ENCODE peak calls at places on chromosomes 1 and 21, in five cellular contexts. V is IMR-90; I is amygdala; J is Calu3; P is stimulated activated naive CD8-positive, alpha-beta T cell treated with anti-CD3 and anti-CD28 coated beads, Interleukin-15, amount 100 ng/mL, for 72 hours. N is an unnamed sample.

GRCh38 chr1:21963477-21964217 is 13.2 kb upstream of the CELA3B start:
- DNase-seq in J (peak; percentile 81), I (peak; percentile 50), P (peak; percentile 82), V (peak; percentile 57), N (peak; percentile 74)

GRCh38 chr21:43359081-43359822 is 67.7 kb downstream of the SIK1 start:
- DNase-seq in V (no peak), J (no peak), I (no peak), P (no peak), N (no peak)

GRCh38 chr1:54081306-54082270 is 28.2 kb downstream of the TCEANC2 start:
- DNase-seq in P (peak; percentile 40), I (peak; percentile 7), J (peak; percentile 70), V (peak; percentile 67), N (peak; percentile 33)

GRCh38 chr1:151972533-151973270 is 21.0 kb downstream of the S100A10 start:
- DNase-seq in P (no peak), I (no peak), J (peak; percentile 66), V (peak; percentile 87), N (peak; percentile 91)

GRCh38 chr1:105608713-105609112 is 1447.8 kb upstream of the PRMT6 start:
- DNase-seq in J (no peak), P (no peak), I (no peak), V (no peak), N (no peak)

GRCh38 chr1:116889417-116889816 is 20.3 kb upstream of the PTGFRN start:
- DNase-seq in J (no peak), V (no peak), P (no peak), I (no peak), N (no peak)

GRCh38 chr1:230265200-230266115 is 160.7 kb downstream of the PGBD5 start:
- DNase-seq in I (no peak), J (no peak), P (no peak), V (no peak), N (no peak)

GRCh38 chr1:232628335-232629214 is 1.4 kb downstream of the SIPA1L2 start:
- DNase-seq in J (no peak), V (peak; percentile 52), I (no peak), P (peak; percentile 5), N (peak; percentile 66)

GRCh38 chr1:116754203-116754977 is at the start of gene CD2:
- DNase-seq in P (no peak), J (no peak), I (no peak), V (no peak), N (no peak)

GRCh38 chr21:14513772-14514171 is 32.3 kb downstream of the SAMSN1 start:
- DNase-seq in P (no peak), I (no peak), V (no peak), J (no peak), N (no peak)

GRCh38 chr1:112954945-112955677 is 885 bp downstream of the SLC16A1 start:
- DNase-seq in V (peak; percentile 61), J (peak; percentile 57), P (peak; percentile 72), I (no peak), N (peak; percentile 74)

GRCh38 chr1:183092350-183092749 is 69.1 kb downstream of the LAMC1 start:
- DNase-seq in J (no peak), V (no peak), I (no peak), P (no peak), N (no peak)

GRCh38 chr1:57883145-57883699 is 459.4 kb upstream of the DAB1 start:
- DNase-seq in V (no peak), J (no peak), P (no peak), I (no peak), N (no peak)

GRCh38 chr1:228459091-228459993 is 27.8 kb upstream of the RNF187 start:
- DNase-seq in I (peak; percentile 22), P (peak; percentile 74), V (peak; percentile 85), J (peak; percentile 86), N (no peak)

GRCh38 chr1:53048345-53048737 is 13.7 kb upstream of the PODN start:
- DNase-seq in V (no peak), I (no peak), J (no peak), P (no peak), N (no peak)

GRCh38 chr1:12619396-12620141 is 1.6 kb upstream of the DHRS3 start:
- DNase-seq in J (peak; percentile 79), V (peak; percentile 87), I (peak; percentile 79), P (peak; percentile 77), N (peak; percentile 74)

GRCh38 chr1:65958561-65959350 is 166.1 kb downstream of the PDE4B start:
- DNase-seq in P (peak; percentile 13), V (peak; percentile 60), I (no peak), J (peak; percentile 30), N (peak; percentile 49)

GRCh38 chr1:209899948-209900347 is 38.1 kb upstream of the SYT14 start:
- DNase-seq in V (no peak), P (peak; percentile 5), J (peak; percentile 42), I (no peak), N (no peak)

GRCh38 chr1:119664057-119664456 is 16.0 kb upstream of the ZNF697 start:
- DNase-seq in I (no peak), P (no peak), V (no peak), J (no peak), N (no peak)

GRCh38 chr1:31856140-31856539 is 40.3 kb upstream of the SPOCD1 start:
- DNase-seq in P (no peak), V (no peak), J (no peak), I (no peak), N (no peak)

GRCh38 chr1:18820791-18821641 is 38.4 kb downstream of the TAS1R2 start:
- DNase-seq in I (peak; percentile 35), V (peak; percentile 50), J (peak; percentile 79), P (peak; percentile 62), N (peak; percentile 47)

GRCh38 chr1:160954158-160955104 is at the start of gene ITLN2:
- DNase-seq in I (no peak), J (peak; percentile 69), V (peak; percentile 14), P (peak; percentile 42), N (no peak)

GRCh38 chr21:34215911-34216310 is 142.5 kb downstream of the MRPS6 start:
- DNase-seq in I (no peak), P (no peak), J (no peak), V (no peak), N (no peak)

GRCh38 chr1:155079487-155080249 is 1.0 kb downstream of the EFNA3 start:
- DNase-seq in J (no peak), V (no peak), P (no peak), I (no peak), N (no peak)

GRCh38 chr1:34696230-34696629 is 58.6 kb upstream of the GJB5 start:
- DNase-seq in V (no peak), I (no peak), J (peak; percentile 23), P (no peak), N (no peak)

GRCh38 chr1:94383966-94384408 is 34.2 kb upstream of the ABCD3 start:
- DNase-seq in I (no peak), P (peak; percentile 2), J (peak; percentile 61), V (peak; percentile 79), N (peak; percentile 86)

GRCh38 chr1:1361233-1361981 is 3.1 kb upstream of the MXRA8 start:
- DNase-seq in V (no peak), I (no peak), P (no peak), J (no peak), N (no peak)

GRCh38 chr1:193256019-193256418 is 69.6 kb upstream of the B3GALT2 start:
- DNase-seq in V (no peak), P (no peak), I (no peak), J (no peak), N (no peak)

GRCh38 chr1:230735447-230735846 is 11.7 kb upstream of the CAPN9 start:
- DNase-seq in V (no peak), P (no peak), I (no peak), J (peak; percentile 87), N (no peak)